ENCODE peak calls at places on chromosomes 12 and 14, in four cellular contexts. M, E, Y and V are unnamed samples.

GRCh38 chr12:49664591-49665146 is 41.3 kb downstream of the PRPF40B start:
- DNase-seq in Y (no peak), E (no peak), M (no peak), V (no peak)

GRCh38 chr12:67649165-67650126 is 901 bp downstream of the DYRK2 start:
- DNase-seq in E (no peak), M (peak), Y (peak), V (peak)

GRCh38 chr12:1720494-1720893 is 29.6 kb downstream of the ADIPOR2 start:
- DNase-seq in M (no peak), Y (no peak), E (no peak), V (no peak)

GRCh38 chr14:35034440-35034833 is 11.6 kb upstream of the FAM177A1 start:
- DNase-seq in Y (no peak), E (no peak), M (no peak), V (no peak)

GRCh38 chr14:49212721-49213120 is 373.5 kb downstream of the RPS29 start:
- DNase-seq in E (no peak), M (no peak), Y (no peak), V (no peak)

GRCh38 chr14:69873877-69874780 is 5.1 kb upstream of the SMOC1 start:
- DNase-seq in Y (no peak), E (peak), M (no peak), V (no peak)

GRCh38 chr14:78997811-78998210 is 827.6 kb downstream of the NRXN3 start:
- DNase-seq in M (no peak), Y (no peak), E (peak), V (no peak)

GRCh38 chr14:45649051-45649450 is 396.0 kb upstream of the MIS18BP1 start:
- DNase-seq in Y (no peak), M (no peak), E (no peak), V (no peak)

GRCh38 chr14:52033131-52033642 is 35.7 kb downstream of the NID2 start:
- DNase-seq in E (peak), Y (no peak), M (no peak), V (no peak)

GRCh38 chr14:36553650-36554260 is 28.7 kb downstream of the NKX2-8 start:
- DNase-seq in E (peak), Y (no peak), M (no peak), V (no peak)

GRCh38 chr12:66268562-66268961 is 33.7 kb upstream of the HELB start:
- DNase-seq in M (no peak), Y (no peak), E (no peak), V (no peak)

GRCh38 chr14:24913026-24913425 is 136.9 kb downstream of the STXBP6 start:
- DNase-seq in Y (no peak), M (no peak), E (no peak), V (no peak)

GRCh38 chr12:96908170-96908675 is 1.2 kb downstream of the NEDD1 start:
- DNase-seq in E (no peak), M (no peak), Y (peak), V (no peak)

GRCh38 chr12:21697829-21698630 is 40.4 kb upstream of the LDHB start:
- DNase-seq in Y (no peak), E (peak), M (no peak), V (no peak)

GRCh38 chr14:56131865-56132830 is 13.9 kb downstream of the PELI2 start:
- DNase-seq in M (no peak), Y (no peak), E (no peak), V (no peak)

GRCh38 chr12:62263956-62264355 is 3.8 kb downstream of the USP15 start:
- DNase-seq in M (no peak), Y (no peak), E (no peak), V (peak)

GRCh38 chr14:76647699-76648298 is 113.5 kb upstream of the VASH1 start:
- DNase-seq in E (peak), Y (no peak), M (no peak), V (no peak)

GRCh38 chr12:76035045-76035444 is 3.5 kb upstream of the PHLDA1 start:
- DNase-seq in Y (no peak), M (no peak), E (no peak), V (no peak)

GRCh38 chr12:13981296-13981962 is at the start of gene GRIN2B:
- DNase-seq in M (no peak), Y (no peak), E (no peak), V (no peak)

GRCh38 chr12:52058631-52059324 is 7.5 kb downstream of the NR4A1 start:
- DNase-seq in Y (no peak), E (no peak), M (no peak), V (no peak)

GRCh38 chr14:104460920-104461651 is 118.5 kb upstream of the C14orf180 start:
- DNase-seq in Y (no peak), M (no peak), E (no peak), V (no peak)

GRCh38 chr12:94039914-94040313 is 108.5 kb upstream of the PLXNC1 start:
- DNase-seq in E (no peak), M (no peak), Y (no peak), V (no peak)

GRCh38 chr12:68227356-68227755 is 1.7 kb upstream of the IL26 start:
- DNase-seq in Y (no peak), M (no peak), E (no peak), V (no peak)

GRCh38 chr12:42958271-42958674 is 368.7 kb upstream of the PRICKLE1 start:
- DNase-seq in Y (no peak), E (no peak), M (no peak), V (no peak)

GRCh38 chr14:54221971-54222370 is 174.8 kb upstream of the CDKN3 start:
- DNase-seq in E (no peak), M (no peak), Y (no peak), V (no peak)

GRCh38 chr12:48050174-48050573 is 45.9 kb upstream of the COL2A1 start:
- DNase-seq in Y (no peak), E (no peak), M (no peak), V (no peak)

GRCh38 chr12:98156697-98157096 is 358.7 kb upstream of the TMPO start:
- DNase-seq in M (no peak), Y (no peak), E (no peak), V (no peak)

GRCh38 chr12:64680235-64680634 is 69.9 kb downstream of the RASSF3 start:
- DNase-seq in Y (no peak), E (no peak), M (no peak), V (no peak)

GRCh38 chr12:93199831-93200236 is 177.9 kb upstream of the NUDT4 start:
- DNase-seq in Y (no peak), E (no peak), M (no peak), V (no peak)

GRCh38 chr12:12627308-12627827 is 15.7 kb downstream of the CREBL2 start:
- DNase-seq in M (no peak), E (no peak), Y (no peak), V (no peak)

GRCh38 chr12:102061096-102061555 is 665 bp downstream of the WASHC3 start:
- DNase-seq in M (no peak), Y (no peak), E (no peak), V (peak)

GRCh38 chr12:69405466-69405865 is 45.9 kb downstream of the YEATS4 start:
- DNase-seq in Y (no peak), M (no peak), E (peak), V (no peak)

GRCh38 chr14:51304428-51304827 is 64.4 kb downstream of the TMX1 start:
- DNase-seq in M (no peak), Y (peak), E (peak), V (peak)